ENCODE peak calls at places on chromosomes 13 and 19, in six cellular contexts. One of them, this sample, is unnamed.

GRCh38 chr13:21583496-21583895 is 20.5 kb downstream of the MICU2 start:
- DNase-seq in SK-N-SH: no peak
- DNase-seq in heart right ventricle: no peak
- DNase-seq in tibial artery: no peak
- DNase-seq in tibial nerve: no peak
- DNase-seq in left lung: no peak
- DNase-seq in this sample: no peak

GRCh38 chr13:80340643-80341097 is 256 bp downstream of the SPRY2 start:
- DNase-seq in SK-N-SH: no peak
- DNase-seq in heart right ventricle: peak; percentile 53
- DNase-seq in tibial artery: peak; percentile 28
- DNase-seq in tibial nerve: no peak
- DNase-seq in left lung: no peak
- DNase-seq in this sample: peak; percentile 60

GRCh38 chr13:101706651-101707050 is 254.2 kb downstream of the ITGBL1 start:
- DNase-seq in SK-N-SH: no peak
- DNase-seq in heart right ventricle: no peak
- DNase-seq in tibial artery: no peak
- DNase-seq in tibial nerve: no peak
- DNase-seq in left lung: no peak
- DNase-seq in this sample: no peak

GRCh38 chr13:36131215-36131930 is at the start of gene DCLK1:
- DNase-seq in SK-N-SH: peak; percentile 80
- DNase-seq in heart right ventricle: peak; percentile 54
- DNase-seq in tibial artery: peak; percentile 75
- DNase-seq in tibial nerve: peak; percentile 56
- DNase-seq in left lung: peak; percentile 82
- DNase-seq in this sample: peak; percentile 51

GRCh38 chr19:38162632-38163031 is 61.4 kb downstream of the DPF1 start:
- DNase-seq in SK-N-SH: no peak
- DNase-seq in heart right ventricle: no peak
- DNase-seq in tibial artery: no peak
- DNase-seq in tibial nerve: no peak
- DNase-seq in left lung: no peak
- DNase-seq in this sample: no peak

GRCh38 chr19:6516659-6517291 is 14.1 kb upstream of the TNFSF9 start:
- DNase-seq in SK-N-SH: peak; percentile 92
- DNase-seq in heart right ventricle: peak; percentile 87
- DNase-seq in tibial artery: peak; percentile 81
- DNase-seq in tibial nerve: peak; percentile 74
- DNase-seq in left lung: peak; percentile 100
- DNase-seq in this sample: peak; percentile 94

GRCh38 chr19:35704218-35704617 is at the start of gene ZBTB32:
- DNase-seq in SK-N-SH: peak; percentile 43
- DNase-seq in heart right ventricle: no peak
- DNase-seq in tibial artery: no peak
- DNase-seq in tibial nerve: no peak
- DNase-seq in left lung: no peak
- DNase-seq in this sample: no peak

GRCh38 chr19:23482829-23483228 is 87.6 kb upstream of the ZNF91 start:
- DNase-seq in SK-N-SH: no peak
- DNase-seq in heart right ventricle: no peak
- DNase-seq in tibial artery: no peak
- DNase-seq in tibial nerve: no peak
- DNase-seq in left lung: no peak
- DNase-seq in this sample: no peak

GRCh38 chr13:51906581-51906980 is 44.8 kb downstream of the CCDC70 start:
- DNase-seq in SK-N-SH: peak; percentile 68
- DNase-seq in heart right ventricle: no peak
- DNase-seq in tibial artery: no peak
- DNase-seq in tibial nerve: no peak
- DNase-seq in left lung: no peak
- DNase-seq in this sample: no peak

GRCh38 chr19:5971714-5972354 is 6.1 kb downstream of the RANBP3 start:
- DNase-seq in SK-N-SH: no peak
- DNase-seq in heart right ventricle: no peak
- DNase-seq in tibial artery: no peak
- DNase-seq in tibial nerve: no peak
- DNase-seq in left lung: no peak
- DNase-seq in this sample: no peak

GRCh38 chr13:30829788-30830637 is 76.1 kb upstream of the MEDAG start:
- DNase-seq in SK-N-SH: no peak
- DNase-seq in heart right ventricle: no peak
- DNase-seq in tibial artery: no peak
- DNase-seq in tibial nerve: no peak
- DNase-seq in left lung: no peak
- DNase-seq in this sample: no peak

GRCh38 chr13:114105351-114106225 is 26.8 kb downstream of the RASA3 start:
- DNase-seq in SK-N-SH: peak; percentile 85
- DNase-seq in heart right ventricle: no peak
- DNase-seq in tibial artery: peak; percentile 18
- DNase-seq in tibial nerve: peak; percentile 12
- DNase-seq in left lung: peak; percentile 77
- DNase-seq in this sample: no peak

GRCh38 chr13:98843482-98843877 is 91.0 kb upstream of the SLC15A1 start:
- DNase-seq in SK-N-SH: no peak
- DNase-seq in heart right ventricle: no peak
- DNase-seq in tibial artery: no peak
- DNase-seq in tibial nerve: no peak
- DNase-seq in left lung: no peak
- DNase-seq in this sample: no peak

GRCh38 chr13:45468676-45469075 is 3.9 kb downstream of the COG3 start:
- DNase-seq in SK-N-SH: peak; percentile 9
- DNase-seq in heart right ventricle: no peak
- DNase-seq in tibial artery: no peak
- DNase-seq in tibial nerve: no peak
- DNase-seq in left lung: no peak
- DNase-seq in this sample: no peak

GRCh38 chr19:38304866-38305429 is 897 bp downstream of the C19orf33 start:
- DNase-seq in SK-N-SH: peak; percentile 58
- DNase-seq in heart right ventricle: peak; percentile 32
- DNase-seq in tibial artery: no peak
- DNase-seq in tibial nerve: peak; percentile 51
- DNase-seq in left lung: peak; percentile 92
- DNase-seq in this sample: peak; percentile 91

GRCh38 chr19:46637224-46637623 is 1.2 kb upstream of the GNG8 start:
- DNase-seq in SK-N-SH: no peak
- DNase-seq in heart right ventricle: no peak
- DNase-seq in tibial artery: no peak
- DNase-seq in tibial nerve: no peak
- DNase-seq in left lung: peak; percentile 28
- DNase-seq in this sample: no peak

GRCh38 chr13:46605824-46606554 is 53.0 kb downstream of the LRCH1 start:
- DNase-seq in SK-N-SH: no peak
- DNase-seq in heart right ventricle: no peak
- DNase-seq in tibial artery: no peak
- DNase-seq in tibial nerve: no peak
- DNase-seq in left lung: no peak
- DNase-seq in this sample: no peak

GRCh38 chr19:40193587-40193849 is 2.3 kb downstream of the MAP3K10 start:
- DNase-seq in SK-N-SH: no peak
- DNase-seq in heart right ventricle: no peak
- DNase-seq in tibial artery: no peak
- DNase-seq in tibial nerve: no peak
- DNase-seq in left lung: no peak
- DNase-seq in this sample: no peak

GRCh38 chr13:112931028-112931934 is 37.7 kb upstream of the MCF2L start:
- DNase-seq in SK-N-SH: peak; percentile 71
- DNase-seq in heart right ventricle: no peak
- DNase-seq in tibial artery: no peak
- DNase-seq in tibial nerve: no peak
- DNase-seq in left lung: no peak
- DNase-seq in this sample: no peak

GRCh38 chr19:58381460-58382220 is 810 bp upstream of the ZNF837 start:
- DNase-seq in SK-N-SH: no peak
- DNase-seq in heart right ventricle: no peak
- DNase-seq in tibial artery: no peak
- DNase-seq in tibial nerve: no peak
- DNase-seq in left lung: peak; percentile 67
- DNase-seq in this sample: peak; percentile 56

GRCh38 chr19:37565370-37565669 is 29.3 kb downstream of the ZNF571 start:
- DNase-seq in SK-N-SH: no peak
- DNase-seq in heart right ventricle: no peak
- DNase-seq in tibial artery: no peak
- DNase-seq in tibial nerve: no peak
- DNase-seq in left lung: no peak
- DNase-seq in this sample: no peak

GRCh38 chr19:37953576-37954303 is 46.7 kb downstream of the SIPA1L3 start:
- DNase-seq in SK-N-SH: no peak
- DNase-seq in heart right ventricle: no peak
- DNase-seq in tibial artery: no peak
- DNase-seq in tibial nerve: no peak
- DNase-seq in left lung: no peak
- DNase-seq in this sample: no peak

GRCh38 chr13:80297094-80297493 is 43.8 kb downstream of the SPRY2 start:
- DNase-seq in SK-N-SH: no peak
- DNase-seq in heart right ventricle: no peak
- DNase-seq in tibial artery: no peak
- DNase-seq in tibial nerve: no peak
- DNase-seq in left lung: no peak
- DNase-seq in this sample: no peak

GRCh38 chr13:105442941-105443340 is 1092.5 kb downstream of the EFNB2 start:
- DNase-seq in SK-N-SH: no peak
- DNase-seq in heart right ventricle: peak; percentile 29
- DNase-seq in tibial artery: no peak
- DNase-seq in tibial nerve: no peak
- DNase-seq in left lung: no peak
- DNase-seq in this sample: no peak

GRCh38 chr19:38467541-38468525 is 34.3 kb downstream of the RYR1 start:
- DNase-seq in SK-N-SH: no peak
- DNase-seq in heart right ventricle: no peak
- DNase-seq in tibial artery: no peak
- DNase-seq in tibial nerve: no peak
- DNase-seq in left lung: no peak
- DNase-seq in this sample: no peak

GRCh38 chr19:18507727-18508440 is 14.0 kb downstream of the ELL start:
- DNase-seq in SK-N-SH: no peak
- DNase-seq in heart right ventricle: peak; percentile 67
- DNase-seq in tibial artery: peak; percentile 48
- DNase-seq in tibial nerve: no peak
- DNase-seq in left lung: no peak
- DNase-seq in this sample: no peak
- H3K27ac ChIP-seq in SK-N-SH: no peak overlapping the region
- H3K27ac ChIP-seq in heart right ventricle: peak overlapping the region; percentile 75
- H3K27ac ChIP-seq in tibial artery: peak overlapping the region; percentile 60
- H3K27ac ChIP-seq in tibial nerve: peak overlapping the region; percentile 52
- H3K27ac ChIP-seq in left lung: peak overlapping the region; percentile 95
- H3K27ac ChIP-seq in this sample: peak overlapping the region; percentile 68

GRCh38 chr19:41862445-41862986 is 2.5 kb downstream of the RPS19 start:
- DNase-seq in SK-N-SH: no peak
- DNase-seq in heart right ventricle: no peak
- DNase-seq in tibial artery: no peak
- DNase-seq in tibial nerve: no peak
- DNase-seq in left lung: no peak
- DNase-seq in this sample: no peak
- H3K36me3 ChIP-seq in SK-N-SH: peaks cover 50% of the 10 kb centered on the region
- H3K36me3 ChIP-seq in heart right ventricle: peaks cover 65% of the 10 kb centered on the region
- H3K36me3 ChIP-seq in tibial artery: peaks cover 45% of the 10 kb centered on the region
- H3K36me3 ChIP-seq in tibial nerve: no peaks in the 10 kb centered on the region
- H3K36me3 ChIP-seq in left lung: peaks cover 4% of the 10 kb centered on the region
- H3K36me3 ChIP-seq in this sample: peaks cover 67% of the 10 kb centered on the region

DNA sequence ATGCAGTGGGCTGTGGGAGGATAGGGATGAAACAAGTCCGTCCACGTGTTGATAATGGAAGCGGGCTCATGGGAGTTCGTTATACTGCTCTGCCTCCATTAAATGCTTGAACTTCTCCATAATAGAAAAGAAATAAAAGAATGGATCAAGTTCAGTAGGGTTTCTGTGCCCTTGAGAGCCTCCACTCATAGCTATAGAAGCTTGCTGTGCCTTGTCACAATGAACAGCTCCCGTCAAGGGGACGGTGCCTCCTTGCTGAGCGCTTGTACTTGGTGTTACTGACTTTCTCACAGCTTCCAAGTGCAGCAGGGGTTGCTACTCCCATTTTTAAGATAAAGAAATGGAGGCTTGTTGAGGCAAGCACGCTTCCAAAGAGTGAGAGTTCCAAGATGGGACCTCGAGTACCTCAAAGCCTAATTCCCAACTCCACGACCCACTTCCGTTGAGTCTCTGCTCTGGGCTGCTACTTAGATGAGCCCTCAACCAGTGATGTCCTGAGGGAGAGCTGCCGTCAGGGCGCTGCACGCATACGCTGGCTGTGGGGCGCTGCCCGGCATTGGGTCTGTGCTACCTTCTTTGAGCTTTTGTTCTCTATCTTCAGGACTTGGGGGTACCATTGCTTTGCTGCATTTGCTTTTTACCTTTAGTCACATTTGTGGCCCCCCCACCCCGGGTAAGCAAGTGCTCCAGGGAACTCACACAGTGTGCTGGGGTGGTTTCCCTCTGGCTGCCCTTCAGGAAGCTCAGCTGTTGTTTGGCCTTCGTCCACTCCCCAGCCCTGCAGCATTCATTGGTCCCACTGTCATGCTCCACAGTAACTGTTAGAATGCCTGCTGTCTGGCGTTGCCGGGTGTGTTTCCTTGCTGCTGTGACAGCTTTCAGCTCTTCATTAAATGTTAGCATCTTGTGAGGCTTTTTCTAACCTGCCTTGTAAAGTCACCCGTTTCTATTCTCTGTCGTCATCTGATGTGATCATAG is 9.5 kb downstream of the SNRNP70 start:
- DNase-seq in SK-N-SH: no peak
- DNase-seq in heart right ventricle: peak; percentile 73
- DNase-seq in tibial artery: no peak
- DNase-seq in tibial nerve: no peak
- DNase-seq in left lung: no peak
- DNase-seq in this sample: no peak
- H3K27ac ChIP-seq in SK-N-SH: no peak overlapping the region
- H3K27ac ChIP-seq in heart right ventricle: no peak overlapping the region
- H3K27ac ChIP-seq in tibial artery: no peak overlapping the region
- H3K27ac ChIP-seq in tibial nerve: no peak overlapping the region
- H3K27ac ChIP-seq in left lung: no peak overlapping the region
- H3K27ac ChIP-seq in this sample: no peak overlapping the region

GRCh38 chr19:1128111-1128510 is 24.3 kb downstream of the GPX4 start:
- DNase-seq in SK-N-SH: no peak
- DNase-seq in heart right ventricle: no peak
- DNase-seq in tibial artery: no peak
- DNase-seq in tibial nerve: no peak
- DNase-seq in left lung: no peak
- DNase-seq in this sample: no peak
- H3K36me3 ChIP-seq in SK-N-SH: peaks cover 6% of the 10 kb centered on the region
- H3K36me3 ChIP-seq in heart right ventricle: peaks cover 44% of the 10 kb centered on the region
- H3K36me3 ChIP-seq in tibial artery: peaks cover 4% of the 10 kb centered on the region
- H3K36me3 ChIP-seq in tibial nerve: no peaks in the 10 kb centered on the region
- H3K36me3 ChIP-seq in left lung: no peaks in the 10 kb centered on the region
- H3K36me3 ChIP-seq in this sample: peaks cover 57% of the 10 kb centered on the region

GRCh38 chr19:45101796-45102195 is 8.8 kb downstream of the PPP1R37 start:
- DNase-seq in SK-N-SH: no peak
- DNase-seq in heart right ventricle: no peak
- DNase-seq in tibial artery: no peak
- DNase-seq in tibial nerve: no peak
- DNase-seq in left lung: no peak
- DNase-seq in this sample: no peak
- H3K27ac ChIP-seq in SK-N-SH: no peak overlapping the region
- H3K27ac ChIP-seq in heart right ventricle: no peak overlapping the region
- H3K27ac ChIP-seq in tibial artery: no peak overlapping the region
- H3K27ac ChIP-seq in tibial nerve: no peak overlapping the region
- H3K27ac ChIP-seq in left lung: no peak overlapping the region
- H3K27ac ChIP-seq in this sample: no peak overlapping the region

GRCh38 chr19:3493651-3494050 is 6.8 kb downstream of the DOHH start:
- DNase-seq in SK-N-SH: no peak
- DNase-seq in heart right ventricle: no peak
- DNase-seq in tibial artery: no peak
- DNase-seq in tibial nerve: no peak
- DNase-seq in left lung: no peak
- DNase-seq in this sample: no peak
- H3K36me3 ChIP-seq in SK-N-SH: peaks cover 28% of the 10 kb centered on the region
- H3K36me3 ChIP-seq in heart right ventricle: peaks cover 58% of the 10 kb centered on the region
- H3K36me3 ChIP-seq in tibial artery: peaks cover 36% of the 10 kb centered on the region
- H3K36me3 ChIP-seq in tibial nerve: no peaks in the 10 kb centered on the region
- H3K36me3 ChIP-seq in left lung: no peaks in the 10 kb centered on the region
- H3K36me3 ChIP-seq in this sample: peaks cover 59% of the 10 kb centered on the region